ENCODE peak calls at places on chromosomes 11 and 22, in nine cellular contexts. One of them, this sample, is unnamed.

GRCh38 chr22:38218661-38219331 is 17.0 kb downstream of the MAFF start:
- DNase-seq in activated T-cell treated with anti-CD3 and anti-CD28 coated beads, Interleukin-2, amount 50 U/mL, for 1 hour: peak
- DNase-seq in glomerular endothelial cell: no peak
- DNase-seq in body of pancreas: peak
- DNase-seq in neural crest cell: no peak
- DNase-seq in central memory CD4-positive, alpha-beta T cell: peak
- DNase-seq in AG08396: peak
- DNase-seq in HFFc6: peak
- DNase-seq in fibroblast of pulmonary artery: peak
- DNase-seq in this sample: no peak

GRCh38 chr11:120055646-120056045 is 82.3 kb downstream of the TRIM29 start:
- DNase-seq in HFFc6: peak
- DNase-seq in fibroblast of pulmonary artery: peak
- DNase-seq in glomerular endothelial cell: no peak
- DNase-seq in activated T-cell treated with anti-CD3 and anti-CD28 coated beads, Interleukin-2, amount 50 U/mL, for 1 hour: no peak
- DNase-seq in body of pancreas: no peak
- DNase-seq in neural crest cell: no peak
- DNase-seq in central memory CD4-positive, alpha-beta T cell: no peak
- DNase-seq in AG08396: no peak
- DNase-seq in this sample: no peak

GRCh38 chr11:74444173-74444832 is 23.0 kb downstream of the KCNE3 start:
- DNase-seq in body of pancreas: peak
- DNase-seq in HFFc6: no peak
- DNase-seq in neural crest cell: no peak
- DNase-seq in glomerular endothelial cell: no peak
- DNase-seq in central memory CD4-positive, alpha-beta T cell: no peak
- DNase-seq in AG08396: no peak
- DNase-seq in activated T-cell treated with anti-CD3 and anti-CD28 coated beads, Interleukin-2, amount 50 U/mL, for 1 hour: no peak
- DNase-seq in fibroblast of pulmonary artery: no peak
- DNase-seq in this sample: no peak

GRCh38 chr11:94058630-94059029 is 37.5 kb downstream of the HEPHL1 start:
- DNase-seq in fibroblast of pulmonary artery: no peak
- DNase-seq in AG08396: no peak
- DNase-seq in neural crest cell: no peak
- DNase-seq in activated T-cell treated with anti-CD3 and anti-CD28 coated beads, Interleukin-2, amount 50 U/mL, for 1 hour: no peak
- DNase-seq in HFFc6: no peak
- DNase-seq in body of pancreas: no peak
- DNase-seq in central memory CD4-positive, alpha-beta T cell: no peak
- DNase-seq in glomerular endothelial cell: no peak
- DNase-seq in this sample: no peak

GRCh38 chr11:62015615-62016014 is 48.2 kb upstream of the FTH1 start:
- DNase-seq in glomerular endothelial cell: no peak
- DNase-seq in neural crest cell: no peak
- DNase-seq in HFFc6: no peak
- DNase-seq in fibroblast of pulmonary artery: no peak
- DNase-seq in central memory CD4-positive, alpha-beta T cell: no peak
- DNase-seq in body of pancreas: no peak
- DNase-seq in AG08396: no peak
- DNase-seq in activated T-cell treated with anti-CD3 and anti-CD28 coated beads, Interleukin-2, amount 50 U/mL, for 1 hour: no peak
- DNase-seq in this sample: no peak

GRCh38 chr11:60515144-60515855 is at the start of gene MS4A13:
- DNase-seq in HFFc6: no peak
- DNase-seq in fibroblast of pulmonary artery: no peak
- DNase-seq in body of pancreas: no peak
- DNase-seq in central memory CD4-positive, alpha-beta T cell: no peak
- DNase-seq in AG08396: no peak
- DNase-seq in neural crest cell: no peak
- DNase-seq in glomerular endothelial cell: no peak
- DNase-seq in activated T-cell treated with anti-CD3 and anti-CD28 coated beads, Interleukin-2, amount 50 U/mL, for 1 hour: no peak
- DNase-seq in this sample: no peak

GRCh38 chr11:1987024-1987423 is 10.6 kb downstream of the H19 start:
- DNase-seq in neural crest cell: no peak
- DNase-seq in AG08396: no peak
- DNase-seq in glomerular endothelial cell: no peak
- DNase-seq in fibroblast of pulmonary artery: no peak
- DNase-seq in body of pancreas: no peak
- DNase-seq in central memory CD4-positive, alpha-beta T cell: no peak
- DNase-seq in activated T-cell treated with anti-CD3 and anti-CD28 coated beads, Interleukin-2, amount 50 U/mL, for 1 hour: no peak
- DNase-seq in HFFc6: no peak
- DNase-seq in this sample: no peak

GRCh38 chr11:1847941-1848639 is 4.8 kb upstream of the LSP1 start:
- DNase-seq in body of pancreas: no peak
- DNase-seq in AG08396: no peak
- DNase-seq in central memory CD4-positive, alpha-beta T cell: no peak
- DNase-seq in activated T-cell treated with anti-CD3 and anti-CD28 coated beads, Interleukin-2, amount 50 U/mL, for 1 hour: no peak
- DNase-seq in HFFc6: no peak
- DNase-seq in neural crest cell: no peak
- DNase-seq in fibroblast of pulmonary artery: peak
- DNase-seq in glomerular endothelial cell: no peak
- DNase-seq in this sample: no peak

GRCh38 chr11:26905368-26905767 is 88.5 kb upstream of the FIBIN start:
- DNase-seq in fibroblast of pulmonary artery: peak
- DNase-seq in central memory CD4-positive, alpha-beta T cell: no peak
- DNase-seq in AG08396: peak
- DNase-seq in glomerular endothelial cell: no peak
- DNase-seq in activated T-cell treated with anti-CD3 and anti-CD28 coated beads, Interleukin-2, amount 50 U/mL, for 1 hour: no peak
- DNase-seq in HFFc6: peak
- DNase-seq in neural crest cell: no peak
- DNase-seq in body of pancreas: no peak
- DNase-seq in this sample: no peak

GRCh38 chr11:9459573-9460321 is 1.1 kb upstream of the ZNF143 start:
- DNase-seq in glomerular endothelial cell: peak
- DNase-seq in neural crest cell: peak
- DNase-seq in fibroblast of pulmonary artery: peak
- DNase-seq in central memory CD4-positive, alpha-beta T cell: peak
- DNase-seq in body of pancreas: peak
- DNase-seq in HFFc6: peak
- DNase-seq in activated T-cell treated with anti-CD3 and anti-CD28 coated beads, Interleukin-2, amount 50 U/mL, for 1 hour: peak
- DNase-seq in AG08396: no peak
- DNase-seq in this sample: no peak

GRCh38 chr11:47980907-47981621 is 705 bp downstream of the PTPRJ start:
- DNase-seq in AG08396: peak
- DNase-seq in body of pancreas: peak
- DNase-seq in neural crest cell: peak
- DNase-seq in HFFc6: peak
- DNase-seq in glomerular endothelial cell: no peak
- DNase-seq in activated T-cell treated with anti-CD3 and anti-CD28 coated beads, Interleukin-2, amount 50 U/mL, for 1 hour: no peak
- DNase-seq in central memory CD4-positive, alpha-beta T cell: peak
- DNase-seq in fibroblast of pulmonary artery: peak
- DNase-seq in this sample: peak

GRCh38 chr22:44449061-44449682 is 48.9 kb downstream of the RTL6 start:
- DNase-seq in HFFc6: peak
- DNase-seq in activated T-cell treated with anti-CD3 and anti-CD28 coated beads, Interleukin-2, amount 50 U/mL, for 1 hour: no peak
- DNase-seq in glomerular endothelial cell: no peak
- DNase-seq in body of pancreas: no peak
- DNase-seq in fibroblast of pulmonary artery: peak
- DNase-seq in neural crest cell: no peak
- DNase-seq in AG08396: peak
- DNase-seq in central memory CD4-positive, alpha-beta T cell: no peak
- DNase-seq in this sample: no peak

GRCh38 chr22:30205281-30206115 is 41.1 kb downstream of the LIF start:
- DNase-seq in HFFc6: peak
- DNase-seq in fibroblast of pulmonary artery: peak
- DNase-seq in central memory CD4-positive, alpha-beta T cell: no peak
- DNase-seq in activated T-cell treated with anti-CD3 and anti-CD28 coated beads, Interleukin-2, amount 50 U/mL, for 1 hour: no peak
- DNase-seq in glomerular endothelial cell: no peak
- DNase-seq in neural crest cell: no peak
- DNase-seq in AG08396: peak
- DNase-seq in body of pancreas: no peak
- DNase-seq in this sample: no peak

GRCh38 chr22:37675930-37676571 is 615 bp downstream of the LGALS1 start:
- DNase-seq in HFFc6: peak
- DNase-seq in activated T-cell treated with anti-CD3 and anti-CD28 coated beads, Interleukin-2, amount 50 U/mL, for 1 hour: peak
- DNase-seq in AG08396: no peak
- DNase-seq in central memory CD4-positive, alpha-beta T cell: no peak
- DNase-seq in body of pancreas: peak
- DNase-seq in neural crest cell: no peak
- DNase-seq in glomerular endothelial cell: no peak
- DNase-seq in fibroblast of pulmonary artery: peak
- DNase-seq in this sample: no peak

GRCh38 chr11:19951558-19952083 is 208.7 kb downstream of the DBX1 start:
- DNase-seq in glomerular endothelial cell: peak
- DNase-seq in HFFc6: peak
- DNase-seq in activated T-cell treated with anti-CD3 and anti-CD28 coated beads, Interleukin-2, amount 50 U/mL, for 1 hour: no peak
- DNase-seq in AG08396: peak
- DNase-seq in body of pancreas: no peak
- DNase-seq in fibroblast of pulmonary artery: peak
- DNase-seq in central memory CD4-positive, alpha-beta T cell: peak
- DNase-seq in neural crest cell: no peak
- DNase-seq in this sample: no peak

GRCh38 chr11:65853249-65853979 is 4.6 kb downstream of the CFL1 start:
- DNase-seq in glomerular endothelial cell: no peak
- DNase-seq in neural crest cell: no peak
- DNase-seq in central memory CD4-positive, alpha-beta T cell: no peak
- DNase-seq in HFFc6: no peak
- DNase-seq in fibroblast of pulmonary artery: no peak
- DNase-seq in body of pancreas: no peak
- DNase-seq in activated T-cell treated with anti-CD3 and anti-CD28 coated beads, Interleukin-2, amount 50 U/mL, for 1 hour: no peak
- DNase-seq in AG08396: no peak
- DNase-seq in this sample: no peak

GRCh38 chr11:118263694-118264567 is at the start of gene MPZL2:
- DNase-seq in glomerular endothelial cell: no peak
- DNase-seq in activated T-cell treated with anti-CD3 and anti-CD28 coated beads, Interleukin-2, amount 50 U/mL, for 1 hour: peak
- DNase-seq in HFFc6: no peak
- DNase-seq in AG08396: no peak
- DNase-seq in neural crest cell: no peak
- DNase-seq in body of pancreas: peak
- DNase-seq in fibroblast of pulmonary artery: no peak
- DNase-seq in central memory CD4-positive, alpha-beta T cell: no peak
- DNase-seq in this sample: no peak

GRCh38 chr22:38262051-38262795 is 10.6 kb downstream of the TMEM184B start:
- DNase-seq in glomerular endothelial cell: no peak
- DNase-seq in central memory CD4-positive, alpha-beta T cell: peak
- DNase-seq in body of pancreas: peak
- DNase-seq in HFFc6: no peak
- DNase-seq in fibroblast of pulmonary artery: no peak
- DNase-seq in neural crest cell: no peak
- DNase-seq in activated T-cell treated with anti-CD3 and anti-CD28 coated beads, Interleukin-2, amount 50 U/mL, for 1 hour: peak
- DNase-seq in AG08396: no peak
- DNase-seq in this sample: peak

GRCh38 chr11:114233755-114234154 is 62.4 kb upstream of the NNMT start:
- DNase-seq in body of pancreas: no peak
- DNase-seq in activated T-cell treated with anti-CD3 and anti-CD28 coated beads, Interleukin-2, amount 50 U/mL, for 1 hour: no peak
- DNase-seq in fibroblast of pulmonary artery: peak
- DNase-seq in AG08396: no peak
- DNase-seq in neural crest cell: no peak
- DNase-seq in central memory CD4-positive, alpha-beta T cell: no peak
- DNase-seq in HFFc6: no peak
- DNase-seq in glomerular endothelial cell: no peak
- DNase-seq in this sample: no peak

GRCh38 chr11:114077482-114078305 is 18.2 kb downstream of the ZBTB16 start:
- DNase-seq in HFFc6: no peak
- DNase-seq in glomerular endothelial cell: no peak
- DNase-seq in AG08396: no peak
- DNase-seq in neural crest cell: no peak
- DNase-seq in activated T-cell treated with anti-CD3 and anti-CD28 coated beads, Interleukin-2, amount 50 U/mL, for 1 hour: peak
- DNase-seq in central memory CD4-positive, alpha-beta T cell: peak
- DNase-seq in fibroblast of pulmonary artery: no peak
- DNase-seq in body of pancreas: no peak
- DNase-seq in this sample: no peak